ENCODE peak calls at places on chromosomes 3 and 15, in four cellular contexts. M is right cardiac atrium, Y is esophagus squamous epithelium, R is tibial artery. A is an unnamed sample.
A peak's percentile ranks its signal among the peaks of the same experiment; 100 is the strongest.

GRCh38 chr3:550481-550880 is 353.9 kb downstream of the CHL1 start:
- DNase-seq in M (no peak), Y (no peak), R (no peak), A (no peak)

GRCh38 chr15:75349851-75350588 is 3.2 kb downstream of the NEIL1 start:
- DNase-seq in R (peak; percentile 66), Y (no peak), M (no peak), A (peak; percentile 64)

GRCh38 chr3:107241217-107241616 is 136.0 kb upstream of the CCDC54 start:
- DNase-seq in R (peak; percentile 65), Y (no peak), M (peak; percentile 53), A (peak; percentile 64)

GRCh38 chr3:196726788-196727675 is 12.6 kb upstream of the PAK2 start:
- DNase-seq in Y (no peak), M (no peak), R (no peak), A (no peak)

GRCh38 chr3:14227866-14228265 is 49.2 kb downstream of the LSM3 start:
- DNase-seq in M (no peak), Y (no peak), R (no peak), A (no peak)

GRCh38 chr3:183447206-183448001 is 19.0 kb upstream of the MCF2L2 start:
- DNase-seq in R (peak; percentile 80), M (peak; percentile 92), Y (peak; percentile 29), A (peak; percentile 88)

GRCh38 chr3:134061401-134061800 is 31.7 kb upstream of the SLCO2A1 start:
- DNase-seq in M (no peak), R (no peak), Y (no peak), A (no peak)

GRCh38 chr3:149752788-149753136 is 473 bp upstream of the COMMD2 start:
- DNase-seq in Y (no peak), R (no peak), M (no peak), A (no peak)

GRCh38 chr3:10195692-10196091 is 31.0 kb downstream of the IRAK2 start:
- DNase-seq in R (no peak), M (no peak), Y (no peak), A (no peak)

GRCh38 chr15:27847775-27848710 is 251.1 kb downstream of the OCA2 start:
- DNase-seq in M (no peak), R (no peak), Y (no peak), A (no peak)

GRCh38 chr3:146390967-146391366 is 78.4 kb downstream of the PLSCR2 start:
- DNase-seq in Y (no peak), M (no peak), R (no peak), A (no peak)

GRCh38 chr3:68088216-68088615 is 433.8 kb upstream of the SUCLG2 start:
- DNase-seq in Y (no peak), R (no peak), M (no peak), A (no peak)

GRCh38 chr15:101027273-101027901 is 108.2 kb downstream of the LRRK1 start:
- DNase-seq in Y (no peak), M (no peak), R (peak; percentile 61), A (no peak)

GRCh38 chr3:90091557-90091956 is 984.1 kb downstream of the EPHA3 start:
- DNase-seq in M (no peak), Y (no peak), R (no peak), A (no peak)

GRCh38 chr3:156750191-156750873 is 75.8 kb upstream of the LEKR1 start:
- DNase-seq in R (no peak), M (no peak), Y (no peak), A (no peak)

GRCh38 chr3:36837089-36837488 is 72.7 kb upstream of the DCLK3 start:
- DNase-seq in R (no peak), Y (no peak), M (no peak), A (no peak)

GRCh38 chr3:137165117-137165806 is 207.5 kb downstream of the IL20RB start:
- DNase-seq in R (no peak), M (no peak), Y (no peak), A (no peak)

GRCh38 chr15:43544266-43544665 is 26.9 kb downstream of the MAP1A start:
- DNase-seq in Y (no peak), M (no peak), R (no peak), A (no peak)

GRCh38 chr15:87634361-87634760 is 622.2 kb downstream of the NTRK3 start:
- DNase-seq in Y (no peak), R (no peak), M (no peak), A (no peak)

GRCh38 chr3:46668116-46668515 is 25.4 kb downstream of the ALS2CL start:
- DNase-seq in Y (no peak), M (peak; percentile 40), R (peak; percentile 58), A (peak; percentile 36)

GRCh38 chr15:92711457-92711831 is 55.9 kb upstream of the FAM174B start:
- DNase-seq in M (no peak), Y (no peak), R (no peak), A (no peak)

GRCh38 chr3:30741870-30742269 is 135.5 kb downstream of the TGFBR2 start:
- DNase-seq in R (no peak), M (no peak), Y (no peak), A (no peak)

GRCh38 chr3:56952051-56952450 is 108.4 kb upstream of the SPATA12 start:
- DNase-seq in Y (no peak), M (no peak), R (no peak), A (no peak)

GRCh38 chr15:62445244-62445643 is 280.2 kb upstream of the C2CD4B start:
- DNase-seq in Y (no peak), M (no peak), R (no peak), A (no peak)

GRCh38 chr3:127819086-127819485 is 3.2 kb downstream of the MGLL start:
- DNase-seq in R (no peak), M (no peak), Y (no peak), A (no peak)

GRCh38 chr3:127817331-127817821 is 4.9 kb downstream of the MGLL start:
- DNase-seq in Y (no peak), R (no peak), M (no peak), A (no peak)

GRCh38 chr3:127820871-127821853 is 1.2 kb downstream of the MGLL start:
- DNase-seq in R (no peak), M (no peak), Y (no peak), A (peak; percentile 70)

GRCh38 chr3:127820221-127820870 is 2.0 kb downstream of the MGLL start:
- DNase-seq in R (no peak), M (no peak), Y (no peak), A (peak; percentile 76)

GRCh38 chr3:127819656-127820055 is 2.7 kb downstream of the MGLL start:
- DNase-seq in R (no peak), Y (no peak), M (no peak), A (no peak)
- H3K4me1 ChIP-seq in R (peaks cover 57% of the 10 kb centered on the region), Y (peaks cover 87% of the 10 kb centered on the region), M (peaks cover 11% of the 10 kb centered on the region), A (peaks cover 72% of the 10 kb centered on the region)

DNA sequence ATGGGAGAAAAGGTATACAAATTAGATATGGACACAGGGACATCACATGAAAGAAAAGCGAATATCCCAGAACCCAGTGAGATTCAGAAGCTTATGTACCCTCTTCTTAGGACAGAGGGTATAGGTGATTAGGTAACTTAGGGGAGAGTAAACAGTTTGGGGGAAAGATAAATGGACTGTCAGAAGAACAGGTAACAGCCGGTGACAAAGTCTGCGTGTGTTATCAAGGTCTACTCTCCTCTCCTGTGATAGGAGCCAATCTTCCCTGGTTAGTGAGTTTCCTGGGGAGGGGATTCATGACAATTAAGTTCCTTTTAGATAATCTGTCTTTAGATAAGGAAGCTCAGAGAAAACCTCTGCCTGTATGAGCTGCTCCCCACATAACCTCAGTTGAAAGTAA is 30.6 kb upstream of the SNRPN start:
- DNase-seq in R (no peak), Y (no peak), M (no peak), A (no peak)
- H3K4me3 ChIP-seq in R (no peak overlapping the region), Y (no peak overlapping the region), M (no peak overlapping the region), A (no peak overlapping the region)

GRCh38 chr15:69119016-69119415 is 41.4 kb upstream of the GLCE start:
- DNase-seq in R (no peak), Y (no peak), M (no peak), A (no peak)
- H3K27ac ChIP-seq in R (no peak overlapping the region), Y (no peak overlapping the region), M (no peak overlapping the region), A (no peak overlapping the region)

GRCh38 chr3:143977326-143978262 is 6.0 kb downstream of the DIPK2A start:
- DNase-seq in M (no peak), Y (no peak), R (no peak), A (no peak)

GRCh38 chr3:143974181-143974876 is 2.7 kb downstream of the DIPK2A start:
- DNase-seq in M (no peak), R (no peak), Y (no peak), A (no peak)

GRCh38 chr3:143973352-143974021 is 1.9 kb downstream of the DIPK2A start:
- DNase-seq in M (no peak), R (no peak), Y (no peak), A (no peak)

GRCh38 chr3:143974877-143975238 is 3.2 kb downstream of the DIPK2A start:
- DNase-seq in M (no peak), R (no peak), Y (no peak), A (no peak)

DNA sequence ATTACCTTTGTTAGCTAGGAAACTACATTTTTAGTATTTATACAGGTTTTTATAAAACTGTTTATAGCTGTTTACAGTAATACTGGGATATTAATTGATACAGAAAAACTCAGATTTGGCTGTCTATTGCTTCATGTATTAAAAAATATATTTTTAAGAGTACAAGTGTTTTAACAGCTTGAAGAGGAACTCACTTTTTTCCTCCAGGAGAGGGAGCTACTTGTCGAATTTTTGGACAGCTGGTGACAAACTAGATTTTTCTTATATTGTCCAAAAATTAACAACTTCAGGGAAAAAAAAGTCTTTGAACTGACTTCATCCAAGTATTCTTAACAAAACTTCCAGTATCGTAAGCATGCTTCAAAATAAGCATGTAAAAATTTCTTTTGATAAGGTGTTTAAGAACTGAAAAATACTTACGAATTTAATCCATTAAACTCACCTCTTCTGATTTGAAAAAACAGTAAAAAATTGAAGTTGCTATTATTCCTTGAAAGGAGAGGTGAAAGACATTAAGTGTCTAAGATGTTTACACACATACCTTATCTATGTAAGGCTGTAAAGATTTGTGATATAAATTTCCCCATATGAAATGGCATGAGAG is 4.0 kb downstream of the DIPK2A start:
- DNase-seq in M (no peak), Y (no peak), R (no peak), A (no peak)
- H3K4me1 ChIP-seq in M (no peaks in the 10 kb centered on the region), Y (peaks cover 70% of the 10 kb centered on the region), R (peaks cover 55% of the 10 kb centered on the region), A (peaks cover 43% of the 10 kb centered on the region)

GRCh38 chr3:114418724-114419543 is 125.1 kb downstream of the TIGIT start:
- DNase-seq in M (no peak), Y (no peak), R (no peak), A (no peak)
- H3K4me3 ChIP-seq in M (peak overlapping the region; percentile 20), Y (no peak overlapping the region), R (peak overlapping the region; percentile 18), A (peak overlapping the region; percentile 20)

DNA sequence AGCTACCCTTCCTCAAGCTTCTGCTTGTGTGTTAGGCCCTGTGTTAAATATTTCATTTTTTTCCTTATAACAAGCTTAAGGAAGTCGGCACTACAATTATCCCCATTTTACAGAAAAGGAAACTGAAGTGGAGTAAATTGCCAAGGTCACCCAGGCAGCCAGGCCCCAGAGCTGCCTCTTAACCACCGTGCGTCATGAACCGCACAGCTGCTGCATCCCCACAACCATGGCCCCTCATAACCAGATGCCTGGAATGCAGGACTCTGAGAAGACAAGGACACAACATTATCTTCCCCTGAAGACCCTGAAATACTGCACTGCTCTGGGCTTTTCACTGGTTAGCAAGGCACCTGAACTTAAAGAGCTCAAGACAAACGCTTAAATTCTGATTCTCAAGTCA is 14.6 kb downstream of the LRIG1 start:
- DNase-seq in R (no peak), Y (no peak), M (no peak), A (no peak)
- H3K27ac ChIP-seq in R (peak overlapping the region; percentile 99), Y (peak overlapping the region; percentile 89), M (peak overlapping the region; percentile 75), A (peak overlapping the region; percentile 48)

GRCh38 chr3:79339846-79340245 is 428.0 kb downstream of the ROBO1 start:
- DNase-seq in R (no peak), M (no peak), Y (no peak), A (no peak)

GRCh38 chr3:79341961-79342360 is 425.8 kb downstream of the ROBO1 start:
- DNase-seq in M (no peak), Y (no peak), R (no peak), A (no peak)

GRCh38 chr3:79337798-79338197 is 430.0 kb downstream of the ROBO1 start:
- DNase-seq in Y (no peak), R (no peak), M (no peak), A (no peak)
- H3K4me1 ChIP-seq in Y (peaks cover 14% of the 10 kb centered on the region), R (no peaks in the 10 kb centered on the region), M (no peaks in the 10 kb centered on the region), A (no peaks in the 10 kb centered on the region)

A was measured in lower lobe of right lung.